ENCODE peak calls at places on chromosomes 7 and 10, in eight cellular contexts. F is PC-3, C is hepatocyte, G is astrocyte, I is HCT116, U is GM23338, R is fibroblast of lung, K is MM.1S. X is an unnamed sample.

GRCh38 chr10:94351089-94351488 is 11.7 kb downstream of the NOC3L start:
- DNase-seq in R (no peak), C (no peak), U (no peak), K (no peak), G (no peak), I (no peak), F (no peak), X (no peak)

GRCh38 chr7:107441576-107442422 is 28.1 kb upstream of the GPR22 start:
- DNase-seq in C (no peak), U (no peak), I (no peak), R (no peak), G (peak; percentile 30), F (no peak), K (no peak), X (no peak)

GRCh38 chr10:87659571-87660483 is at the start of gene PAPSS2:
- DNase-seq in R (peak; percentile 63), U (peak; percentile 79), K (no peak), C (peak; percentile 72), F (peak; percentile 53), G (peak; percentile 63), I (no peak), X (peak; percentile 78)

GRCh38 chr7:137626469-137627067 is 220.2 kb downstream of the DGKI start:
- DNase-seq in F (peak; percentile 70), C (peak; percentile 65), U (peak; percentile 83), I (peak; percentile 31), R (peak; percentile 59), G (peak; percentile 23), K (peak; percentile 56), X (peak; percentile 80)

GRCh38 chr7:21579341-21580072 is 36.7 kb downstream of the DNAH11 start:
- DNase-seq in C (no peak), G (no peak), U (no peak), F (no peak), K (no peak), I (no peak), R (no peak), X (no peak)

GRCh38 chr10:51204691-51205090 is 130.4 kb downstream of the PRKG1 start:
- DNase-seq in U (no peak), F (no peak), I (no peak), K (no peak), C (no peak), R (peak; percentile 20), G (no peak), X (no peak)

GRCh38 chr10:33327750-33328149 is 6.7 kb downstream of the NRP1 start:
- DNase-seq in C (no peak), U (peak; percentile 46), G (peak; percentile 23), F (peak; percentile 75), I (no peak), R (no peak), K (no peak), X (peak; percentile 19)

GRCh38 chr7:157010588-157011332 is at the start of gene MNX1:
- DNase-seq in C (peak; percentile 84), G (no peak), I (peak; percentile 54), R (no peak), F (peak; percentile 75), K (peak; percentile 97), U (peak; percentile 93), X (peak; percentile 92)

GRCh38 chr10:47369251-47369894 is 14.7 kb downstream of the ZNF488 start:
- DNase-seq in K (no peak), I (no peak), G (no peak), F (no peak), R (no peak), C (no peak), U (no peak), X (no peak)

GRCh38 chr7:151382079-151382885 is 27.6 kb downstream of the WDR86 start:
- DNase-seq in G (no peak), K (no peak), I (no peak), R (no peak), U (peak; percentile 56), C (no peak), F (no peak), X (no peak)
- TF ChIP-seq EZH2 in G (peak; percentile 66), K (no peak), I (no peak), R (peak; percentile 5), U (peak; percentile 45), C (peak; percentile 53), F (no peak), X (peak; percentile 62)

GRCh38 chr7:121558288-121558687 is 162.2 kb upstream of the FAM3C start:
- DNase-seq in F (no peak), U (peak; percentile 36), I (no peak), C (no peak), R (no peak), K (no peak), G (no peak), X (peak; percentile 51)

GRCh38 chr7:121563177-121563576 is 167.1 kb upstream of the FAM3C start:
- DNase-seq in F (peak; percentile 49), K (no peak), G (no peak), C (no peak), U (peak; percentile 53), I (no peak), R (no peak), X (peak; percentile 17)

GRCh38 chr7:121557034-121557892 is 161.2 kb upstream of the FAM3C start:
- DNase-seq in G (no peak), K (no peak), I (no peak), R (no peak), C (no peak), F (peak; percentile 50), U (no peak), X (no peak)

GRCh38 chr7:121561717-121562116 is 165.6 kb upstream of the FAM3C start:
- DNase-seq in K (no peak), I (no peak), C (no peak), G (no peak), U (no peak), F (no peak), R (peak; percentile 15), X (no peak)

GRCh38 chr7:121562274-121562673 is 166.2 kb upstream of the FAM3C start:
- DNase-seq in G (peak; percentile 42), I (no peak), R (no peak), C (no peak), F (no peak), K (no peak), U (peak; percentile 25), X (no peak)
- TF ChIP-seq CTCF in G (no peak), I (no peak), R (no peak), C (no peak), F (no peak), K (no peak), U (no peak), X (no peak)

GRCh38 chr10:75418287-75418686 is 13.1 kb upstream of the LRMDA start:
- DNase-seq in F (no peak), G (no peak), R (no peak), U (no peak), K (no peak), I (no peak), C (no peak), X (no peak)
- TF ChIP-seq EZH2 in F (no peak), G (no peak), R (no peak), U (no peak), K (no peak), I (no peak), C (no peak), X (no peak)

GRCh38 chr10:100826983-100827818 is 81.8 kb downstream of the PAX2 start:
- DNase-seq in K (no peak), C (peak; percentile 64), G (no peak), R (no peak), I (peak; percentile 56), U (peak; percentile 61), F (no peak), X (peak; percentile 78)
- TF ChIP-seq CTCF in K (no peak), C (peak; percentile 42), G (no peak), R (peak; percentile 15), I (peak; percentile 50), U (no peak), F (peak; percentile 22), X (peak; percentile 34)

DNA sequence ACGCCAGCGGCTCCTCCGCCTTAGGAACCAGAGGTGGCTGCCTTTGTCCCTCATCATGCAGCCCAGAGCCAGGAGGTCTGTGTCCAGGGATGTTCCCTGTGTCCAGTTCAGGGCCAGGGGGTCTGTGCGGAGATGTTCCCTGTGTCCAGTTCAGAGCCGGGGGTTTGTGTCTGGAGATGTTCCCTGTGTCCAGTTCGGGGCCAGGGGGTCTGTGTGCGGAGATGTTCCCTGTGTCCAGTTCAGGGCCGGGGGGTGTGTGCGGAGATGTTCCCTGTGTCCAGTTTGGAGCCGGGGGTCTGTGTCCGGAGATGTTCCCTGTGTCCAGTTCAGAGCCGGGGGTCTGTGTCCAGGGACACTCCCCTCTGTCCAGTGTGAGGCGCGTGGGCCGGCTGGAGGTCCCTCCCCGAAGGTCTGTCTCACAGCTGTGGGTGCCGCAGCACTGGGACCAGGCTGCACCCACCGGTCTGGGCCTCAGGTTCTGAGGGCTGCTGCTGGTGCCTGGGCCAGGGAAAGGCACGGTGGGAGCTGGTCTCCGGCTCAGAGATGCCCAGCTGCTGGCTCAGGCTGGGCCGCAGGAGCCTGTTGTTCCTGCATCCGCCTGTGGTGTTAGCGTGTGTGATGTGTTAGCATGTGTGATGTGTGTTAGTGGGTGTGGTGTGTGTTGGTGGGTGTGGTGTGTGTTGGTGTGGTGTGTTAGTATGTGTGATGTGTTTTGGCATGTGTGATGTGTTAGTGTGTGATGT is 67.9 kb upstream of the CFAP46 start:
- DNase-seq in F (no peak), R (no peak), I (no peak), U (no peak), G (no peak), C (no peak), K (no peak), X (no peak)
- TF ChIP-seq EZH2 in F (no peak), R (no peak), I (no peak), U (no peak), G (no peak), C (no peak), K (no peak), X (no peak)

GRCh38 chr10:9766762-9767161 is 1250.9 kb upstream of the CELF2 start:
- DNase-seq in G (no peak), R (no peak), I (no peak), C (no peak), F (no peak), K (no peak), U (peak; percentile 40), X (no peak)
- TF ChIP-seq CTCF in G (no peak), R (no peak), I (no peak), C (peak; percentile 17), F (no peak), K (no peak), U (peak; percentile 53), X (peak; percentile 37)

GRCh38 chr10:34816067-34817002 is 1.2 kb upstream of the PARD3 start:
- DNase-seq in K (no peak), F (peak; percentile 70), U (peak; percentile 56), R (peak; percentile 53), I (no peak), G (no peak), C (peak; percentile 42), X (peak; percentile 43)
- TF ChIP-seq EZH2 in K (no peak), F (no peak), U (peak; percentile 42), R (peak; percentile 11), I (no peak), G (no peak), C (no peak), X (peak; percentile 62)

X was measured in neural progenitor cell.